ENCODE peak calls at places on chromosomes 1 and 21, in nine cellular contexts. One of them, this sample, is unnamed.

GRCh38 chr1:226403522-226404034 is 4.3 kb downstream of the PARP1 start:
- DNase-seq in stimulated activated CD4-positive, alpha-beta T cell treated with anti-CD3 and anti-CD28 coated beads, TNF-alpha, amount 100 ng/mL, for 1 hour: no peak
- DNase-seq in naive B cell: no peak
- DNase-seq in tibial nerve: no peak
- DNase-seq in substantia nigra: peak
- DNase-seq in bronchial epithelial cell: peak
- DNase-seq in AG08395: peak
- DNase-seq in left ventricle myocardium superior: no peak
- DNase-seq in breast epithelium: no peak
- DNase-seq in this sample: no peak

GRCh38 chr1:24600551-24600950 is 42.6 kb upstream of the SRRM1 start:
- DNase-seq in stimulated activated CD4-positive, alpha-beta T cell treated with anti-CD3 and anti-CD28 coated beads, TNF-alpha, amount 100 ng/mL, for 1 hour: no peak
- DNase-seq in tibial nerve: no peak
- DNase-seq in left ventricle myocardium superior: no peak
- DNase-seq in AG08395: no peak
- DNase-seq in breast epithelium: no peak
- DNase-seq in naive B cell: no peak
- DNase-seq in bronchial epithelial cell: no peak
- DNase-seq in substantia nigra: no peak
- DNase-seq in this sample: no peak

GRCh38 chr1:175635092-175635491 is 108.3 kb downstream of the TNR start:
- DNase-seq in AG08395: no peak
- DNase-seq in left ventricle myocardium superior: no peak
- DNase-seq in substantia nigra: no peak
- DNase-seq in bronchial epithelial cell: no peak
- DNase-seq in naive B cell: no peak
- DNase-seq in breast epithelium: no peak
- DNase-seq in tibial nerve: no peak
- DNase-seq in stimulated activated CD4-positive, alpha-beta T cell treated with anti-CD3 and anti-CD28 coated beads, TNF-alpha, amount 100 ng/mL, for 1 hour: no peak
- DNase-seq in this sample: no peak

GRCh38 chr1:230172016-230172356 is 104.9 kb downstream of the GALNT2 start:
- DNase-seq in substantia nigra: no peak
- DNase-seq in stimulated activated CD4-positive, alpha-beta T cell treated with anti-CD3 and anti-CD28 coated beads, TNF-alpha, amount 100 ng/mL, for 1 hour: no peak
- DNase-seq in naive B cell: no peak
- DNase-seq in breast epithelium: no peak
- DNase-seq in left ventricle myocardium superior: no peak
- DNase-seq in AG08395: no peak
- DNase-seq in tibial nerve: no peak
- DNase-seq in bronchial epithelial cell: no peak
- DNase-seq in this sample: no peak

GRCh38 chr1:30889506-30889905 is 19.1 kb downstream of the SDC3 start:
- DNase-seq in tibial nerve: no peak
- DNase-seq in left ventricle myocardium superior: no peak
- DNase-seq in bronchial epithelial cell: no peak
- DNase-seq in substantia nigra: no peak
- DNase-seq in stimulated activated CD4-positive, alpha-beta T cell treated with anti-CD3 and anti-CD28 coated beads, TNF-alpha, amount 100 ng/mL, for 1 hour: no peak
- DNase-seq in breast epithelium: no peak
- DNase-seq in naive B cell: no peak
- DNase-seq in AG08395: no peak
- DNase-seq in this sample: no peak

GRCh38 chr1:182065126-182065845 is 3.8 kb upstream of the ZNF648 start:
- DNase-seq in left ventricle myocardium superior: no peak
- DNase-seq in naive B cell: no peak
- DNase-seq in breast epithelium: no peak
- DNase-seq in stimulated activated CD4-positive, alpha-beta T cell treated with anti-CD3 and anti-CD28 coated beads, TNF-alpha, amount 100 ng/mL, for 1 hour: no peak
- DNase-seq in substantia nigra: no peak
- DNase-seq in bronchial epithelial cell: no peak
- DNase-seq in AG08395: no peak
- DNase-seq in tibial nerve: no peak
- DNase-seq in this sample: no peak

GRCh38 chr1:212916395-212917133 is 33.8 kb upstream of the VASH2 start:
- DNase-seq in naive B cell: no peak
- DNase-seq in tibial nerve: no peak
- DNase-seq in breast epithelium: no peak
- DNase-seq in bronchial epithelial cell: peak
- DNase-seq in substantia nigra: peak
- DNase-seq in stimulated activated CD4-positive, alpha-beta T cell treated with anti-CD3 and anti-CD28 coated beads, TNF-alpha, amount 100 ng/mL, for 1 hour: no peak
- DNase-seq in AG08395: peak
- DNase-seq in left ventricle myocardium superior: peak
- DNase-seq in this sample: peak

GRCh38 chr1:225156254-225156653 is 226.8 kb downstream of the DNAH14 start:
- DNase-seq in tibial nerve: no peak
- DNase-seq in left ventricle myocardium superior: no peak
- DNase-seq in stimulated activated CD4-positive, alpha-beta T cell treated with anti-CD3 and anti-CD28 coated beads, TNF-alpha, amount 100 ng/mL, for 1 hour: no peak
- DNase-seq in substantia nigra: no peak
- DNase-seq in AG08395: no peak
- DNase-seq in naive B cell: no peak
- DNase-seq in bronchial epithelial cell: no peak
- DNase-seq in breast epithelium: no peak
- DNase-seq in this sample: no peak

GRCh38 chr1:223022641-223023473 is 120.2 kb downstream of the TLR5 start:
- DNase-seq in naive B cell: no peak
- DNase-seq in left ventricle myocardium superior: no peak
- DNase-seq in bronchial epithelial cell: peak
- DNase-seq in substantia nigra: no peak
- DNase-seq in breast epithelium: no peak
- DNase-seq in stimulated activated CD4-positive, alpha-beta T cell treated with anti-CD3 and anti-CD28 coated beads, TNF-alpha, amount 100 ng/mL, for 1 hour: no peak
- DNase-seq in AG08395: no peak
- DNase-seq in tibial nerve: no peak
- DNase-seq in this sample: no peak

GRCh38 chr1:201262963-201263608 is 20.2 kb upstream of the PKP1 start:
- DNase-seq in bronchial epithelial cell: no peak
- DNase-seq in tibial nerve: no peak
- DNase-seq in left ventricle myocardium superior: no peak
- DNase-seq in AG08395: no peak
- DNase-seq in stimulated activated CD4-positive, alpha-beta T cell treated with anti-CD3 and anti-CD28 coated beads, TNF-alpha, amount 100 ng/mL, for 1 hour: no peak
- DNase-seq in naive B cell: no peak
- DNase-seq in substantia nigra: no peak
- DNase-seq in breast epithelium: no peak
- DNase-seq in this sample: no peak

GRCh38 chr1:211616231-211617031 is 37.5 kb upstream of the SLC30A1 start:
- DNase-seq in substantia nigra: peak
- DNase-seq in stimulated activated CD4-positive, alpha-beta T cell treated with anti-CD3 and anti-CD28 coated beads, TNF-alpha, amount 100 ng/mL, for 1 hour: no peak
- DNase-seq in left ventricle myocardium superior: peak
- DNase-seq in tibial nerve: peak
- DNase-seq in naive B cell: no peak
- DNase-seq in AG08395: no peak
- DNase-seq in bronchial epithelial cell: no peak
- DNase-seq in breast epithelium: peak
- DNase-seq in this sample: peak

GRCh38 chr21:38511662-38512243 is 13.5 kb upstream of the ERG start:
- DNase-seq in AG08395: no peak
- DNase-seq in substantia nigra: no peak
- DNase-seq in tibial nerve: no peak
- DNase-seq in left ventricle myocardium superior: no peak
- DNase-seq in breast epithelium: no peak
- DNase-seq in stimulated activated CD4-positive, alpha-beta T cell treated with anti-CD3 and anti-CD28 coated beads, TNF-alpha, amount 100 ng/mL, for 1 hour: no peak
- DNase-seq in naive B cell: no peak
- DNase-seq in bronchial epithelial cell: no peak
- DNase-seq in this sample: no peak

GRCh38 chr1:176073524-176074157 is 133.4 kb downstream of the COP1 start:
- DNase-seq in breast epithelium: no peak
- DNase-seq in substantia nigra: peak
- DNase-seq in AG08395: peak
- DNase-seq in bronchial epithelial cell: peak
- DNase-seq in tibial nerve: peak
- DNase-seq in naive B cell: peak
- DNase-seq in left ventricle myocardium superior: no peak
- DNase-seq in stimulated activated CD4-positive, alpha-beta T cell treated with anti-CD3 and anti-CD28 coated beads, TNF-alpha, amount 100 ng/mL, for 1 hour: no peak
- DNase-seq in this sample: no peak

GRCh38 chr1:12580054-12580887 is 37.7 kb downstream of the DHRS3 start:
- DNase-seq in bronchial epithelial cell: no peak
- DNase-seq in naive B cell: no peak
- DNase-seq in AG08395: peak
- DNase-seq in substantia nigra: no peak
- DNase-seq in stimulated activated CD4-positive, alpha-beta T cell treated with anti-CD3 and anti-CD28 coated beads, TNF-alpha, amount 100 ng/mL, for 1 hour: no peak
- DNase-seq in left ventricle myocardium superior: peak
- DNase-seq in tibial nerve: no peak
- DNase-seq in breast epithelium: peak
- DNase-seq in this sample: no peak

GRCh38 chr1:156524481-156524869 is 23.9 kb upstream of the MEF2D start:
- DNase-seq in breast epithelium: no peak
- DNase-seq in naive B cell: no peak
- DNase-seq in bronchial epithelial cell: no peak
- DNase-seq in stimulated activated CD4-positive, alpha-beta T cell treated with anti-CD3 and anti-CD28 coated beads, TNF-alpha, amount 100 ng/mL, for 1 hour: no peak
- DNase-seq in tibial nerve: no peak
- DNase-seq in substantia nigra: no peak
- DNase-seq in AG08395: no peak
- DNase-seq in left ventricle myocardium superior: no peak
- DNase-seq in this sample: no peak

GRCh38 chr1:184563308-184563707 is 176.5 kb downstream of the C1orf21 start:
- DNase-seq in left ventricle myocardium superior: no peak
- DNase-seq in bronchial epithelial cell: peak
- DNase-seq in substantia nigra: no peak
- DNase-seq in tibial nerve: peak
- DNase-seq in AG08395: peak
- DNase-seq in stimulated activated CD4-positive, alpha-beta T cell treated with anti-CD3 and anti-CD28 coated beads, TNF-alpha, amount 100 ng/mL, for 1 hour: no peak
- DNase-seq in breast epithelium: no peak
- DNase-seq in naive B cell: no peak
- DNase-seq in this sample: no peak

GRCh38 chr1:14929547-14930223 is 223.9 kb upstream of the TMEM51 start:
- DNase-seq in naive B cell: no peak
- DNase-seq in left ventricle myocardium superior: no peak
- DNase-seq in substantia nigra: no peak
- DNase-seq in tibial nerve: no peak
- DNase-seq in AG08395: peak
- DNase-seq in bronchial epithelial cell: peak
- DNase-seq in stimulated activated CD4-positive, alpha-beta T cell treated with anti-CD3 and anti-CD28 coated beads, TNF-alpha, amount 100 ng/mL, for 1 hour: no peak
- DNase-seq in breast epithelium: no peak
- DNase-seq in this sample: no peak

GRCh38 chr1:200282497-200283122 is 127.2 kb downstream of the ZNF281 start:
- DNase-seq in stimulated activated CD4-positive, alpha-beta T cell treated with anti-CD3 and anti-CD28 coated beads, TNF-alpha, amount 100 ng/mL, for 1 hour: no peak
- DNase-seq in breast epithelium: no peak
- DNase-seq in tibial nerve: no peak
- DNase-seq in naive B cell: no peak
- DNase-seq in bronchial epithelial cell: no peak
- DNase-seq in left ventricle myocardium superior: no peak
- DNase-seq in AG08395: no peak
- DNase-seq in substantia nigra: no peak
- DNase-seq in this sample: no peak

GRCh38 chr1:172480421-172480820 is 36.6 kb upstream of the PIGC start:
- DNase-seq in left ventricle myocardium superior: no peak
- DNase-seq in stimulated activated CD4-positive, alpha-beta T cell treated with anti-CD3 and anti-CD28 coated beads, TNF-alpha, amount 100 ng/mL, for 1 hour: no peak
- DNase-seq in substantia nigra: no peak
- DNase-seq in breast epithelium: no peak
- DNase-seq in bronchial epithelial cell: no peak
- DNase-seq in tibial nerve: no peak
- DNase-seq in naive B cell: no peak
- DNase-seq in AG08395: no peak
- DNase-seq in this sample: no peak

GRCh38 chr21:44372616-44373015 is 19.2 kb downstream of the TRPM2 start:
- DNase-seq in bronchial epithelial cell: no peak
- DNase-seq in tibial nerve: no peak
- DNase-seq in substantia nigra: no peak
- DNase-seq in naive B cell: no peak
- DNase-seq in left ventricle myocardium superior: no peak
- DNase-seq in stimulated activated CD4-positive, alpha-beta T cell treated with anti-CD3 and anti-CD28 coated beads, TNF-alpha, amount 100 ng/mL, for 1 hour: no peak
- DNase-seq in breast epithelium: no peak
- DNase-seq in AG08395: no peak
- DNase-seq in this sample: no peak

GRCh38 chr1:231807498-231807897 is 180.9 kb downstream of the DISC1 start:
- DNase-seq in tibial nerve: no peak
- DNase-seq in stimulated activated CD4-positive, alpha-beta T cell treated with anti-CD3 and anti-CD28 coated beads, TNF-alpha, amount 100 ng/mL, for 1 hour: no peak
- DNase-seq in breast epithelium: no peak
- DNase-seq in left ventricle myocardium superior: no peak
- DNase-seq in substantia nigra: no peak
- DNase-seq in bronchial epithelial cell: no peak
- DNase-seq in naive B cell: no peak
- DNase-seq in AG08395: no peak
- DNase-seq in this sample: no peak

GRCh38 chr1:229199892-229200291 is 71.0 kb upstream of the RAB4A start:
- DNase-seq in AG08395: no peak
- DNase-seq in substantia nigra: no peak
- DNase-seq in naive B cell: no peak
- DNase-seq in bronchial epithelial cell: no peak
- DNase-seq in left ventricle myocardium superior: peak
- DNase-seq in breast epithelium: no peak
- DNase-seq in stimulated activated CD4-positive, alpha-beta T cell treated with anti-CD3 and anti-CD28 coated beads, TNF-alpha, amount 100 ng/mL, for 1 hour: no peak
- DNase-seq in tibial nerve: no peak
- DNase-seq in this sample: peak

GRCh38 chr1:161044908-161045748 is 649 bp downstream of the USF1 start:
- DNase-seq in AG08395: peak
- DNase-seq in stimulated activated CD4-positive, alpha-beta T cell treated with anti-CD3 and anti-CD28 coated beads, TNF-alpha, amount 100 ng/mL, for 1 hour: peak
- DNase-seq in tibial nerve: peak
- DNase-seq in naive B cell: peak
- DNase-seq in substantia nigra: peak
- DNase-seq in bronchial epithelial cell: peak
- DNase-seq in breast epithelium: peak
- DNase-seq in left ventricle myocardium superior: peak
- DNase-seq in this sample: peak

GRCh38 chr21:33514234-33514633 is 22.7 kb upstream of the DNAJC28 start:
- DNase-seq in left ventricle myocardium superior: no peak
- DNase-seq in tibial nerve: no peak
- DNase-seq in breast epithelium: no peak
- DNase-seq in naive B cell: no peak
- DNase-seq in AG08395: no peak
- DNase-seq in substantia nigra: no peak
- DNase-seq in stimulated activated CD4-positive, alpha-beta T cell treated with anti-CD3 and anti-CD28 coated beads, TNF-alpha, amount 100 ng/mL, for 1 hour: no peak
- DNase-seq in bronchial epithelial cell: no peak
- DNase-seq in this sample: no peak

GRCh38 chr1:5423109-5423508 is 569.1 kb downstream of the NPHP4 start:
- DNase-seq in substantia nigra: no peak
- DNase-seq in breast epithelium: no peak
- DNase-seq in stimulated activated CD4-positive, alpha-beta T cell treated with anti-CD3 and anti-CD28 coated beads, TNF-alpha, amount 100 ng/mL, for 1 hour: no peak
- DNase-seq in left ventricle myocardium superior: no peak
- DNase-seq in bronchial epithelial cell: peak
- DNase-seq in tibial nerve: no peak
- DNase-seq in naive B cell: no peak
- DNase-seq in AG08395: no peak
- DNase-seq in this sample: no peak

GRCh38 chr1:153343811-153344717 is 4.6 kb downstream of the PGLYRP4 start:
- DNase-seq in AG08395: no peak
- DNase-seq in stimulated activated CD4-positive, alpha-beta T cell treated with anti-CD3 and anti-CD28 coated beads, TNF-alpha, amount 100 ng/mL, for 1 hour: no peak
- DNase-seq in left ventricle myocardium superior: no peak
- DNase-seq in naive B cell: no peak
- DNase-seq in substantia nigra: no peak
- DNase-seq in bronchial epithelial cell: no peak
- DNase-seq in tibial nerve: no peak
- DNase-seq in breast epithelium: no peak
- DNase-seq in this sample: no peak

GRCh38 chr21:34333150-34333739 is 30.6 kb upstream of the KCNE2 start:
- DNase-seq in substantia nigra: no peak
- DNase-seq in tibial nerve: no peak
- DNase-seq in left ventricle myocardium superior: no peak
- DNase-seq in breast epithelium: peak
- DNase-seq in naive B cell: no peak
- DNase-seq in stimulated activated CD4-positive, alpha-beta T cell treated with anti-CD3 and anti-CD28 coated beads, TNF-alpha, amount 100 ng/mL, for 1 hour: no peak
- DNase-seq in AG08395: peak
- DNase-seq in bronchial epithelial cell: no peak
- DNase-seq in this sample: no peak

GRCh38 chr1:5842700-5843099 is 149.5 kb downstream of the NPHP4 start:
- DNase-seq in substantia nigra: no peak
- DNase-seq in bronchial epithelial cell: no peak
- DNase-seq in AG08395: no peak
- DNase-seq in stimulated activated CD4-positive, alpha-beta T cell treated with anti-CD3 and anti-CD28 coated beads, TNF-alpha, amount 100 ng/mL, for 1 hour: no peak
- DNase-seq in tibial nerve: no peak
- DNase-seq in breast epithelium: no peak
- DNase-seq in left ventricle myocardium superior: no peak
- DNase-seq in naive B cell: no peak
- DNase-seq in this sample: no peak

GRCh38 chr1:2629627-2630497 is 3.0 kb downstream of the MMEL1 start:
- DNase-seq in left ventricle myocardium superior: no peak
- DNase-seq in stimulated activated CD4-positive, alpha-beta T cell treated with anti-CD3 and anti-CD28 coated beads, TNF-alpha, amount 100 ng/mL, for 1 hour: no peak
- DNase-seq in tibial nerve: no peak
- DNase-seq in naive B cell: no peak
- DNase-seq in bronchial epithelial cell: no peak
- DNase-seq in AG08395: no peak
- DNase-seq in substantia nigra: no peak
- DNase-seq in breast epithelium: no peak
- DNase-seq in this sample: peak

GRCh38 chr21:28904961-28905435 is 87.7 kb downstream of the LTN1 start:
- DNase-seq in tibial nerve: no peak
- DNase-seq in substantia nigra: no peak
- DNase-seq in naive B cell: no peak
- DNase-seq in left ventricle myocardium superior: no peak
- DNase-seq in stimulated activated CD4-positive, alpha-beta T cell treated with anti-CD3 and anti-CD28 coated beads, TNF-alpha, amount 100 ng/mL, for 1 hour: no peak
- DNase-seq in breast epithelium: no peak
- DNase-seq in AG08395: no peak
- DNase-seq in bronchial epithelial cell: no peak
- DNase-seq in this sample: no peak

This sample was measured in Right ventricle myocardium superior.